ENCODE peak calls at places on chromosomes 6 and 20, in four cellular contexts. One of them, this sample, is unnamed.

GRCh38 chr6:7895125-7895423 is 15.5 kb downstream of the TXNDC5 start:
- DNase-seq in GM23248: peak
- DNase-seq in breast epithelium: peak
- DNase-seq in gastrocnemius medialis: no peak
- DNase-seq in this sample: no peak

GRCh38 chr20:43749734-43750294 is 23.0 kb upstream of the GTSF1L start:
- DNase-seq in GM23248: peak
- DNase-seq in breast epithelium: peak
- DNase-seq in gastrocnemius medialis: peak
- DNase-seq in this sample: no peak

GRCh38 chr20:32455171-32455900 is 97.2 kb downstream of the ASXL1 start:
- DNase-seq in GM23248: no peak
- DNase-seq in breast epithelium: no peak
- DNase-seq in gastrocnemius medialis: no peak
- DNase-seq in this sample: no peak

GRCh38 chr20:12970372-12970821 is 38.4 kb upstream of the SPTLC3 start:
- DNase-seq in GM23248: peak
- DNase-seq in breast epithelium: no peak
- DNase-seq in gastrocnemius medialis: no peak
- DNase-seq in this sample: peak

GRCh38 chr6:79650943-79651342 is 19.8 kb downstream of the SH3BGRL2 start:
- DNase-seq in GM23248: no peak
- DNase-seq in breast epithelium: no peak
- DNase-seq in gastrocnemius medialis: no peak
- DNase-seq in this sample: no peak

GRCh38 chr6:44452725-44453124 is 65.2 kb downstream of the CDC5L start:
- DNase-seq in GM23248: peak
- DNase-seq in breast epithelium: no peak
- DNase-seq in gastrocnemius medialis: no peak
- DNase-seq in this sample: no peak

GRCh38 chr6:170093276-170093657 is 197.6 kb downstream of the DLL1 start:
- DNase-seq in GM23248: no peak
- DNase-seq in breast epithelium: no peak
- DNase-seq in gastrocnemius medialis: no peak
- DNase-seq in this sample: no peak

GRCh38 chr20:57134804-57135203 is 131.6 kb downstream of the BMP7 start:
- DNase-seq in GM23248: no peak
- DNase-seq in breast epithelium: no peak
- DNase-seq in gastrocnemius medialis: no peak
- DNase-seq in this sample: no peak

GRCh38 chr20:36950432-36951197 is 893 bp downstream of the SAMHD1 start:
- DNase-seq in GM23248: peak
- DNase-seq in breast epithelium: no peak
- DNase-seq in gastrocnemius medialis: no peak
- DNase-seq in this sample: no peak

GRCh38 chr6:160247457-160247883 is 11.2 kb downstream of the SLC22A2 start:
- DNase-seq in GM23248: no peak
- DNase-seq in breast epithelium: no peak
- DNase-seq in gastrocnemius medialis: no peak
- DNase-seq in this sample: no peak

GRCh38 chr20:33037456-33037855 is 6.0 kb downstream of the BPIFB6 start:
- DNase-seq in GM23248: no peak
- DNase-seq in breast epithelium: no peak
- DNase-seq in gastrocnemius medialis: no peak
- DNase-seq in this sample: no peak

GRCh38 chr6:140153703-140154102 is 779.3 kb upstream of the CITED2 start:
- DNase-seq in GM23248: no peak
- DNase-seq in breast epithelium: no peak
- DNase-seq in gastrocnemius medialis: no peak
- DNase-seq in this sample: no peak

GRCh38 chr6:86756623-86757246 is 180.6 kb upstream of the HTR1E start:
- DNase-seq in GM23248: no peak
- DNase-seq in breast epithelium: no peak
- DNase-seq in gastrocnemius medialis: no peak
- DNase-seq in this sample: no peak

GRCh38 chr20:63652192-63652980 is 838 bp downstream of the STMN3 start:
- DNase-seq in GM23248: peak
- DNase-seq in breast epithelium: no peak
- DNase-seq in gastrocnemius medialis: no peak
- DNase-seq in this sample: no peak

GRCh38 chr20:58706150-58706892 is 13.7 kb downstream of the NPEPL1 start:
- DNase-seq in GM23248: no peak
- DNase-seq in breast epithelium: peak
- DNase-seq in gastrocnemius medialis: no peak
- DNase-seq in this sample: no peak

GRCh38 chr20:40291483-40291882 is 397.6 kb downstream of the MAFB start:
- DNase-seq in GM23248: no peak
- DNase-seq in breast epithelium: no peak
- DNase-seq in gastrocnemius medialis: no peak
- DNase-seq in this sample: no peak

GRCh38 chr20:3483784-3484183 is 13.0 kb downstream of the ATRN start:
- DNase-seq in GM23248: peak
- DNase-seq in breast epithelium: no peak
- DNase-seq in gastrocnemius medialis: no peak
- DNase-seq in this sample: no peak

GRCh38 chr6:111771084-111771411 is 102.2 kb downstream of the FYN start:
- DNase-seq in GM23248: no peak
- DNase-seq in breast epithelium: no peak
- DNase-seq in gastrocnemius medialis: no peak
- DNase-seq in this sample: no peak